ENCODE peak calls at places on chromosomes 1 and 21, in seven cellular contexts. G is HCT116, T is GM12878, D is SK-N-SH, B is K562, U is H1, Q is HepG2. F is an unnamed sample.

GRCh38 chr1:243559575-243560172 is 290.4 kb downstream of the AKT3 start:
- DNase-seq in T (no peak), B (no peak), D (no peak), G (no peak), U (no peak), Q (no peak), F (peak)

GRCh38 chr21:33658919-33659318 is 16.6 kb downstream of the ITSN1 start:
- DNase-seq in G (no peak), U (no peak), B (no peak), Q (no peak), T (no peak), D (no peak), F (no peak)

GRCh38 chr1:156642265-156643185 is 608 bp downstream of the BCAN start:
- DNase-seq in T (no peak), D (peak), Q (no peak), G (no peak), B (no peak), U (no peak), F (no peak)

GRCh38 chr1:151342562-151342961 is 4.5 kb downstream of the RFX5 start:
- DNase-seq in Q (no peak), T (no peak), B (no peak), G (no peak), D (no peak), U (no peak), F (no peak)

GRCh38 chr1:172929006-172929405 is 121.7 kb downstream of the TNFSF18 start:
- DNase-seq in Q (no peak), U (no peak), T (no peak), G (no peak), B (no peak), D (no peak), F (no peak)

GRCh38 chr1:167013124-167013900 is 24.2 kb downstream of the MAEL start:
- DNase-seq in G (no peak), B (no peak), D (no peak), U (no peak), Q (no peak), T (no peak), F (no peak)

GRCh38 chr1:244154882-244155531 is 103.9 kb downstream of the ZBTB18 start:
- DNase-seq in B (no peak), D (peak), U (no peak), Q (peak), T (no peak), G (no peak), F (peak)

GRCh38 chr1:226427131-226427530 is 19.2 kb upstream of the PARP1 start:
- DNase-seq in Q (no peak), T (no peak), B (no peak), D (no peak), G (no peak), U (no peak), F (no peak)

GRCh38 chr1:30685796-30686165 is 37.6 kb downstream of the MATN1 start:
- DNase-seq in D (no peak), Q (no peak), G (no peak), B (no peak), T (no peak), U (no peak), F (no peak)

GRCh38 chr21:42406201-42406601 is 2.5 kb downstream of the UBASH3A start:
- DNase-seq in U (no peak), B (no peak), G (no peak), Q (no peak), D (no peak), T (no peak), F (no peak)

GRCh38 chr21:41894922-41895557 is 15.9 kb upstream of the PRDM15 start:
- DNase-seq in Q (no peak), U (no peak), G (no peak), T (no peak), D (no peak), B (peak), F (no peak)

GRCh38 chr1:245172026-245172425 is 17.2 kb downstream of the KIF26B start:
- DNase-seq in Q (no peak), G (no peak), T (no peak), B (no peak), D (no peak), U (no peak), F (no peak)
- TF ChIP-seq JUND in Q (no peak), G (no peak), T (no peak), B (no peak), D (no peak), U (no peak), F (no peak)

GRCh38 chr1:107599220-107599619 is 365.8 kb downstream of the VAV3 start:
- DNase-seq in D (no peak), Q (peak), T (no peak), U (no peak), G (no peak), B (no peak), F (no peak)
- TF ChIP-seq JUND in D (no peak), Q (no peak), T (no peak), U (no peak), G (no peak), B (no peak), F (no peak)

DNA sequence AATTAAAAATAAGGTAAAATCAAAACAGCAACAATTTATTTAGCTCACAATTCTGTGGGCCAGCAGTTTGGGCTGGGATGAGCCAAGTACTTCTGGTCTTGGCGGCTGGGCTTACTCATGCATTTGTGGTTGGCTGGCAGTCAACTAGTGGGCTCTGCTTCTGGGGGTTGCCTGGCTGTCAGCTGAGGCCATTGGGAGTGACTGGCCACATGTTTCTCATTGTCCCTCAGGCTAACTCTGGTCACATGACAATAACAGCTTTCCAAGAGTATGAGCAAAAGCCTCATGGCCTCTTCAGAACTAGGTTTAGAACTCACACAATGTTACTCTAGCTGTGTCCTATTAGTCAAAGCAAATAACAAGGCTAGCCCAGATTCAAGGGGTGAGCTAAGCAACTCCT is 15.6 kb upstream of the CHIA start:
- DNase-seq in Q (no peak), T (no peak), U (no peak), D (peak), G (no peak), B (no peak), F (no peak)
- TF ChIP-seq JUND in Q (no peak), T (no peak), U (no peak), D (peak), G (no peak), B (no peak), F (no peak)

GRCh38 chr1:114154146-114154962 is 685 bp upstream of the SYT6 start:
- DNase-seq in D (peak), G (no peak), Q (no peak), B (peak), T (no peak), U (no peak), F (no peak)

GRCh38 chr1:114155756-114156155 is 2.1 kb upstream of the SYT6 start:
- DNase-seq in Q (no peak), D (no peak), B (no peak), T (no peak), G (no peak), U (no peak), F (no peak)

GRCh38 chr1:114154963-114155322 is 1.3 kb upstream of the SYT6 start:
- DNase-seq in Q (no peak), U (no peak), D (peak), G (no peak), B (peak), T (no peak), F (no peak)

GRCh38 chr1:114157275-114157660 is 3.6 kb upstream of the SYT6 start:
- DNase-seq in B (no peak), Q (no peak), T (no peak), D (no peak), U (no peak), G (no peak), F (no peak)

DNA sequence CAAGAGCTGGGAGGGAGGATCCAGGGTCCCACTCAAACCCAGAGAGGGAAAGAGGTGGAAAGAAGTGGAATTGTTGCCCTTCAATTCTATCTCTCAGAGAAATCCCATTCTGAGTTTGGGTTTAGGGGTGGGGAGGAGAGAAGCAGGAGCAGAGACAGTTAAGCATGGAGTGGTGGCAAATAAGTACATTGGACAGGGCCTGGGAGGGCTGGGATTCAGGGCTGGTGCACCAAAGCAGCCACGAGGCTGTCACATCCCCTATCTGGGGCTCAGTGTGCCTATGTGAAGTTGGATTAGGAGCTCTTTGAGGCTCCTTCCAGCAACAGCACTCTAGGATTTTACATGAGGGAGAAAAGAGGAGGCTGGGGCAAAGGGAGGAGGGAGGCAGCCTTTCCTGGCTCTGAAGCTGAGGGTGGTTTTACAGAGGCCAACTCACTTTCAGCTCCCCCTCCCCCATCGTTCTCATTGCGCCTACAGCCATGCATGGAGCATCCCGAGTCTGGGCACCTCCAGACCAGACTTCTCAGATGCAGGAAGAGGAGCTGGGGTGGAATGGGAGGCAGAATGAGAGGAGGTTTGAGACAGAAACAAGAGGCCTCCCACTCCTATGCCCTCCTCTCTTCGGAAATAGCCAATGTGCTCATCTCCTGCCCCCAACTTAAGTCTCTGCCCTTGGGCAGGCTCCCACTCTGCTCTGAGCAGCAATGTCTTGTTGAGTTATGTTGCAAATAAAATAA is 3.0 kb upstream of the SYT6 start:
- DNase-seq in U (no peak), T (no peak), G (no peak), Q (no peak), B (no peak), D (no peak), F (peak)
- TF ChIP-seq JUND in U (no peak), T (no peak), G (no peak), Q (no peak), B (no peak), D (no peak), F (no peak)

GRCh38 chr21:31410763-31411278 is 66.8 kb upstream of the TIAM1 start:
- DNase-seq in B (no peak), G (no peak), Q (no peak), T (no peak), U (no peak), D (no peak), F (no peak)

GRCh38 chr21:31418355-31419001 is 74.4 kb upstream of the TIAM1 start:
- DNase-seq in U (no peak), Q (no peak), T (no peak), D (no peak), G (no peak), B (no peak), F (no peak)

GRCh38 chr21:31416465-31416864 is 72.4 kb upstream of the TIAM1 start:
- DNase-seq in D (no peak), Q (no peak), B (no peak), T (no peak), G (no peak), U (no peak), F (peak)

GRCh38 chr21:31413698-31414097 is 69.6 kb upstream of the TIAM1 start:
- DNase-seq in T (no peak), B (no peak), U (no peak), Q (no peak), G (no peak), D (no peak), F (no peak)

DNA sequence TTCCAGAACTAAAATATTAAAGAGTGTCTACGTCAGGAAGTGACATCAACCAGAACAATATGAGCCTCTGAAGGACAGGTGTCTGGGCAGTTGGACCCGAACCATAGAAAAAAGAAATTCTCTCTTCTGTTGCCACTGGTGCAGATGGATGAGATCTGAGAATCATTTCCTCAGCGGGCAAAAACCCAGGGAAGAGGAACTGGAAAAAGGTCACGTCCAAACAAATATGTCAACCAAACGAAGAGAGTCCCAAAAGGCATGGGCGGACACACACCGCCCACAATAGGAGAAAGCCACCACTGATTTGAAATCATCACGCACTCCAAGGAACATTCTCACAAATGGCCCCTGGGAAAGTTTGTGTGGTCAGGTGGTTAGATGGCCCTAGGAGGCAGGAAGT is 70.5 kb upstream of the TIAM1 start:
- DNase-seq in Q (no peak), T (no peak), U (no peak), G (no peak), D (no peak), B (no peak), F (no peak)
- TF ChIP-seq JUND in Q (no peak), T (no peak), U (no peak), G (no peak), D (no peak), B (no peak), F (no peak)

F was measured in T47D.